ENCODE peak calls at places on chromosome 7, in ten cellular contexts. R is HFFc6, O is neural crest cell, H is GM13976, T is cardiac fibroblast, K is foreskin fibroblast, V is A549, S is HFF-Myc, P is WTC11, F is astrocyte of the spinal cord. Q is an unnamed sample.

GRCh38 chr7:106768324-106768751 is 96.7 kb upstream of the PIK3CG start:
- DNase-seq in R (peak), O (no peak), H (no peak), T (no peak), K (no peak), V (no peak), S (no peak), P (no peak), F (peak), Q (no peak)

GRCh38 chr7:11153694-11154093 is 180.0 kb downstream of the PHF14 start:
- DNase-seq in R (no peak), O (no peak), H (no peak), T (no peak), K (no peak), V (no peak), S (no peak), P (no peak), F (no peak), Q (no peak)

GRCh38 chr7:150332852-150333635 is 8.4 kb downstream of the RARRES2 start:
- DNase-seq in R (no peak), O (no peak), H (peak), T (no peak), K (no peak), V (no peak), S (no peak), P (no peak), F (no peak), Q (no peak)

GRCh38 chr7:47897831-47898230 is 50.4 kb downstream of the PKD1L1 start:
- DNase-seq in R (no peak), O (no peak), H (no peak), T (no peak), K (no peak), V (no peak), S (no peak), P (no peak), F (no peak), Q (no peak)

GRCh38 chr7:156004265-156005201 is 192.3 kb upstream of the SHH start:
- DNase-seq in R (no peak), O (no peak), H (no peak), T (no peak), K (no peak), V (no peak), S (no peak), P (no peak), F (no peak), Q (no peak)

GRCh38 chr7:101728128-101728527 is 89.3 kb upstream of the CUX1 start:
- DNase-seq in R (no peak), O (no peak), H (no peak), T (no peak), K (no peak), V (no peak), S (no peak), P (no peak), F (no peak), Q (no peak)

GRCh38 chr7:128743112-128743772 is 4.1 kb downstream of the CALU start:
- DNase-seq in R (peak), O (no peak), H (no peak), T (peak), K (no peak), V (no peak), S (no peak), P (no peak), F (no peak), Q (no peak)

GRCh38 chr7:105250239-105250638 is 138.5 kb downstream of the SRPK2 start:
- DNase-seq in R (no peak), O (no peak), H (no peak), T (peak), K (no peak), V (no peak), S (no peak), P (no peak), F (no peak), Q (no peak)

GRCh38 chr7:52726493-52726892 is 308.9 kb upstream of the POM121L12 start:
- DNase-seq in R (no peak), O (no peak), H (no peak), T (no peak), K (no peak), V (no peak), S (no peak), P (no peak), F (peak), Q (no peak)

GRCh38 chr7:52723606-52724005 is 311.8 kb upstream of the POM121L12 start:
- DNase-seq in R (no peak), O (no peak), H (no peak), T (no peak), K (no peak), V (no peak), S (no peak), P (no peak), F (peak), Q (no peak)

GRCh38 chr7:52726986-52727385 is 308.4 kb upstream of the POM121L12 start:
- DNase-seq in R (no peak), O (no peak), H (no peak), T (no peak), K (no peak), V (no peak), S (no peak), P (no peak), F (no peak), Q (no peak)
- TF ChIP-seq CTCF in R (no peak), O (no peak), H (no peak), T (no peak), K (no peak), V (no peak), S (no peak), P (no peak), F (no peak), Q (no peak)

GRCh38 chr7:141411133-141411532 is 140.1 kb upstream of the AGK start:
- DNase-seq in R (no peak), O (no peak), H (no peak), T (no peak), K (no peak), V (no peak), S (no peak), P (no peak), F (no peak), Q (no peak)
- TF ChIP-seq CTCF in R (no peak), O (no peak), H (no peak), T (no peak), K (no peak), V (no peak), S (no peak), P (no peak), F (no peak), Q (no peak)

GRCh38 chr7:2146676-2147472 is 85.9 kb downstream of the MAD1L1 start:
- DNase-seq in R (no peak), O (no peak), H (no peak), T (no peak), K (no peak), V (no peak), S (no peak), P (no peak), F (no peak), Q (no peak)
- TF ChIP-seq CTCF in R (no peak), O (no peak), H (no peak), T (no peak), K (no peak), V (no peak), S (no peak), P (no peak), F (no peak), Q (no peak)

GRCh38 chr7:153832160-153832559 is 220.0 kb upstream of the DPP6 start:
- DNase-seq in R (no peak), O (no peak), H (no peak), T (no peak), K (no peak), V (no peak), S (no peak), P (no peak), F (no peak), Q (no peak)
- TF ChIP-seq CTCF in R (no peak), O (no peak), H (no peak), T (no peak), K (no peak), V (no peak), S (no peak), P (no peak), F (no peak), Q (no peak)

GRCh38 chr7:63087575-63088190 is 911.0 kb upstream of the ZNF722 start:
- DNase-seq in R (no peak), O (no peak), H (no peak), T (no peak), K (no peak), V (no peak), S (no peak), P (no peak), F (no peak), Q (no peak)

GRCh38 chr7:63092951-63093350 is 905.7 kb upstream of the ZNF722 start:
- DNase-seq in R (no peak), O (no peak), H (no peak), T (no peak), K (no peak), V (no peak), S (no peak), P (no peak), F (no peak), Q (no peak)

GRCh38 chr7:63096141-63096540 is 902.5 kb upstream of the ZNF722 start:
- DNase-seq in R (no peak), O (no peak), H (no peak), T (no peak), K (no peak), V (no peak), S (no peak), P (no peak), F (no peak), Q (no peak)

DNA sequence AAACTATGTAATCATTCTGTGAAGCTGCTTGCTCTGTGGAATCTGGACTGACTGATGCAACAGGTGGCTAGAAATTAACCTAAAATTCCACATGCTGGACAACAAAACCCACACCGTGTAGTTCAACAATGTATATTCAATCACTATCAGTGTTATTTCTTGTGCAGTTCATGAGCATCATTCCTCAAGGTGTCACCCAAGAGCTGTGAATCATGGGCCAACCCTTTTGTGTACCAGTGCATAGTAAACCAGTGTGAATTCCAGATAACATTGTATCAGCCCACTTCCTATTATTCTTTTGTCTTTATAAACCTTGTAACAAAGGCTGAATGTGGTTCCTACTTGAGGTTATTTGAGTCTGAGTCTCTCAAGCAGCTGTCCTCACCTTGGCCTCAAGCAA is 905.2 kb upstream of the ZNF722 start:
- DNase-seq in R (no peak), O (no peak), H (no peak), T (no peak), K (no peak), V (no peak), S (no peak), P (no peak), F (no peak), Q (no peak)
- TF ChIP-seq CTCF in R (no peak), O (no peak), H (no peak), T (no peak), K (no peak), V (no peak), S (no peak), P (no peak), F (no peak), Q (no peak)

GRCh38 chr7:50308301-50309129 is 4.0 kb downstream of the IKZF1 start:
- DNase-seq in R (no peak), O (no peak), H (no peak), T (no peak), K (no peak), V (no peak), S (no peak), P (no peak), F (no peak), Q (no peak)

GRCh38 chr7:50310361-50310760 is 5.8 kb downstream of the IKZF1 start:
- DNase-seq in R (no peak), O (no peak), H (no peak), T (no peak), K (no peak), V (no peak), S (no peak), P (no peak), F (no peak), Q (no peak)

GRCh38 chr7:50307368-50308012 is 3.0 kb downstream of the IKZF1 start:
- DNase-seq in R (no peak), O (no peak), H (no peak), T (no peak), K (no peak), V (no peak), S (no peak), P (no peak), F (no peak), Q (no peak)

GRCh38 chr7:50309130-50309478 is 4.6 kb downstream of the IKZF1 start:
- DNase-seq in R (no peak), O (no peak), H (no peak), T (no peak), K (no peak), V (no peak), S (no peak), P (no peak), F (no peak), Q (no peak)

DNA sequence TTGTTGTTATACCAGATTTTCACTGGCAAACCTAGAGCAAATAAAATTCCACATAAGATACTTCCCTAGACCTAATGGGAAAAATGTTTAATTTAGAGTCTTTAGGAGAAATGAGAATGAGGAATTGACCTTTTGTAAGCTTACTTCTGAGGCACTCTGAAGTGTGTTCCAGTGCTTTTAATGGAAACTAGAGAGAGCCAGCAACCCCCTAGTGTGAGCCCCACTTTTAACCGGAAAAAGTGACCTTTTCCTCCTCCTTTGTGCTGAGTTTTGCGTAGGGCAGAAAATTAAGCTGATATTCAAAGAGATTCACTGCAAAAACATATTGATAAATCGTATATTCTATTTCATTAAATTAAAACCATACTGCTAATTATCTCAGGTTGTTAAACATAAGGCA is 5.2 kb downstream of the IKZF1 start:
- DNase-seq in R (no peak), O (no peak), H (no peak), T (no peak), K (no peak), V (no peak), S (no peak), P (no peak), F (no peak), Q (no peak)
- TF ChIP-seq CTCF in R (no peak), O (no peak), H (no peak), T (no peak), K (no peak), V (no peak), S (no peak), P (no peak), F (no peak), Q (no peak)

GRCh38 chr7:43479042-43479441 is 103.9 kb upstream of the STK17A start:
- DNase-seq in R (no peak), O (no peak), H (no peak), T (no peak), K (no peak), V (no peak), S (no peak), P (no peak), F (no peak), Q (no peak)
- TF ChIP-seq CTCF in R (no peak), O (peak), H (no peak), T (no peak), K (no peak), V (peak), S (no peak), P (no peak), F (no peak), Q (no peak)

GRCh38 chr7:100209493-100209892 is 10.3 kb upstream of the PVRIG start:
- DNase-seq in R (no peak), O (no peak), H (no peak), T (no peak), K (no peak), V (no peak), S (no peak), P (no peak), F (no peak), Q (no peak)

GRCh38 chr7:100210803-100211202 is 8.9 kb upstream of the PVRIG start:
- DNase-seq in R (no peak), O (no peak), H (no peak), T (no peak), K (no peak), V (no peak), S (no peak), P (no peak), F (no peak), Q (no peak)

GRCh38 chr7:100211342-100211780 is 8.4 kb upstream of the PVRIG start:
- DNase-seq in R (no peak), O (no peak), H (peak), T (no peak), K (no peak), V (no peak), S (no peak), P (no peak), F (no peak), Q (no peak)

GRCh38 chr7:100212631-100213286 is 7.0 kb upstream of the PVRIG start:
- DNase-seq in R (no peak), O (no peak), H (no peak), T (no peak), K (no peak), V (no peak), S (no peak), P (no peak), F (no peak), Q (no peak)

GRCh38 chr7:100208911-100209408 is 10.8 kb upstream of the PVRIG start:
- DNase-seq in R (no peak), O (no peak), H (peak), T (no peak), K (no peak), V (no peak), S (no peak), P (no peak), F (no peak), Q (no peak)
- TF ChIP-seq CTCF in R (no peak), O (no peak), H (no peak), T (no peak), K (no peak), V (no peak), S (no peak), P (no peak), F (no peak), Q (no peak)

GRCh38 chr7:132307465-132307864 is 268.8 kb downstream of the PLXNA4 start:
- DNase-seq in R (no peak), O (no peak), H (no peak), T (no peak), K (no peak), V (no peak), S (no peak), P (peak), F (no peak), Q (no peak)
- TF ChIP-seq CTCF in R (no peak), O (no peak), H (no peak), T (no peak), K (no peak), V (no peak), S (no peak), P (no peak), F (peak), Q (no peak)